ENCODE peak calls at places on chromosomes 3 and 15, in four cellular contexts. One of them, this sample, is unnamed.
A peak's percentile ranks its signal among the peaks of the same experiment; 100 is the strongest.

GRCh38 chr15:41809526-41810220 is 18.2 kb upstream of the JMJD7 start:
- DNase-seq in bronchial epithelial cell: no peak
- DNase-seq in GM06990: no peak
- DNase-seq in lung: no peak
- DNase-seq in this sample: no peak

GRCh38 chr15:65376767-65377104 is 1.1 kb downstream of the IGDCC3 start:
- DNase-seq in lung: no peak
- DNase-seq in bronchial epithelial cell: no peak
- DNase-seq in GM06990: no peak
- DNase-seq in this sample: no peak

GRCh38 chr15:69390575-69390974 is 23.6 kb upstream of the KIF23 start:
- DNase-seq in bronchial epithelial cell: peak; percentile 86
- DNase-seq in lung: no peak
- DNase-seq in GM06990: no peak
- DNase-seq in this sample: no peak

GRCh38 chr15:43873651-43874050 is 46.8 kb downstream of the WDR76 start:
- DNase-seq in lung: no peak
- DNase-seq in bronchial epithelial cell: no peak
- DNase-seq in GM06990: no peak
- DNase-seq in this sample: no peak

GRCh38 chr3:8888296-8888915 is 74.9 kb downstream of the RAD18 start:
- DNase-seq in GM06990: no peak
- DNase-seq in bronchial epithelial cell: no peak
- DNase-seq in lung: no peak
- DNase-seq in this sample: no peak

GRCh38 chr3:196886175-196886574 is 18.5 kb downstream of the SENP5 start:
- DNase-seq in lung: no peak
- DNase-seq in GM06990: no peak
- DNase-seq in bronchial epithelial cell: no peak
- DNase-seq in this sample: no peak

GRCh38 chr3:186044427-186044826 is 64.5 kb downstream of the ETV5 start:
- DNase-seq in lung: no peak
- DNase-seq in bronchial epithelial cell: no peak
- DNase-seq in GM06990: no peak
- DNase-seq in this sample: no peak

GRCh38 chr3:196344663-196345062 is 6.5 kb upstream of the TM4SF19 start:
- DNase-seq in bronchial epithelial cell: no peak
- DNase-seq in lung: no peak
- DNase-seq in GM06990: no peak
- DNase-seq in this sample: no peak

GRCh38 chr15:42056934-42057743 is 36.3 kb upstream of the PLA2G4E start:
- DNase-seq in GM06990: peak; percentile 49
- DNase-seq in lung: peak; percentile 90
- DNase-seq in bronchial epithelial cell: peak; percentile 100
- DNase-seq in this sample: no peak

GRCh38 chr15:71182522-71182921 is 67.3 kb downstream of the THSD4 start:
- DNase-seq in bronchial epithelial cell: no peak
- DNase-seq in lung: no peak
- DNase-seq in GM06990: no peak
- DNase-seq in this sample: no peak

GRCh38 chr3:20930034-20930433 is 744.0 kb upstream of the SGO1 start:
- DNase-seq in lung: no peak
- DNase-seq in bronchial epithelial cell: peak; percentile 41
- DNase-seq in GM06990: no peak
- DNase-seq in this sample: no peak

GRCh38 chr3:115418583-115418982 is 204.7 kb upstream of the GAP43 start:
- DNase-seq in bronchial epithelial cell: no peak
- DNase-seq in GM06990: no peak
- DNase-seq in lung: no peak
- DNase-seq in this sample: no peak

GRCh38 chr3:38029400-38030125 is at the start of gene PLCD1:
- DNase-seq in lung: peak; percentile 78
- DNase-seq in bronchial epithelial cell: no peak
- DNase-seq in GM06990: no peak
- DNase-seq in this sample: no peak

GRCh38 chr3:111545349-111545748 is 3.4 kb downstream of the CD96 start:
- DNase-seq in bronchial epithelial cell: no peak
- DNase-seq in lung: no peak
- DNase-seq in GM06990: no peak
- DNase-seq in this sample: no peak

GRCh38 chr3:9946112-9947024 is 5.8 kb downstream of the PRRT3 start:
- DNase-seq in GM06990: no peak
- DNase-seq in lung: peak; percentile 88
- DNase-seq in bronchial epithelial cell: peak; percentile 73
- DNase-seq in this sample: peak; percentile 91

GRCh38 chr3:9402410-9403228 is 5.2 kb downstream of the SETD5 start:
- DNase-seq in bronchial epithelial cell: no peak
- DNase-seq in lung: no peak
- DNase-seq in GM06990: no peak
- DNase-seq in this sample: no peak

GRCh38 chr3:12455740-12456139 is 28.5 kb upstream of the TSEN2 start:
- DNase-seq in bronchial epithelial cell: no peak
- DNase-seq in GM06990: no peak
- DNase-seq in lung: no peak
- DNase-seq in this sample: no peak

GRCh38 chr15:95291878-95292472 is 1038.5 kb upstream of the NR2F2 start:
- DNase-seq in GM06990: no peak
- DNase-seq in bronchial epithelial cell: peak; percentile 60
- DNase-seq in lung: no peak
- DNase-seq in this sample: no peak

GRCh38 chr3:124557433-124558232 is 172.6 kb upstream of the UMPS start:
- DNase-seq in GM06990: no peak
- DNase-seq in bronchial epithelial cell: peak; percentile 80
- DNase-seq in lung: no peak
- DNase-seq in this sample: no peak

GRCh38 chr3:189276481-189277190 is 104.9 kb downstream of the TPRG1 start:
- DNase-seq in lung: no peak
- DNase-seq in bronchial epithelial cell: peak; percentile 66
- DNase-seq in GM06990: peak; percentile 52
- DNase-seq in this sample: no peak

GRCh38 chr3:189275182-189275581 is 103.4 kb downstream of the TPRG1 start:
- DNase-seq in GM06990: no peak
- DNase-seq in lung: no peak
- DNase-seq in bronchial epithelial cell: no peak
- DNase-seq in this sample: no peak

GRCh38 chr3:189275852-189276251 is 104.1 kb downstream of the TPRG1 start:
- DNase-seq in GM06990: no peak
- DNase-seq in bronchial epithelial cell: no peak
- DNase-seq in lung: no peak
- DNase-seq in this sample: no peak

GRCh38 chr3:189277711-189278110 is 105.9 kb downstream of the TPRG1 start:
- DNase-seq in bronchial epithelial cell: peak; percentile 77
- DNase-seq in GM06990: peak; percentile 73
- DNase-seq in lung: no peak
- DNase-seq in this sample: no peak

DNA sequence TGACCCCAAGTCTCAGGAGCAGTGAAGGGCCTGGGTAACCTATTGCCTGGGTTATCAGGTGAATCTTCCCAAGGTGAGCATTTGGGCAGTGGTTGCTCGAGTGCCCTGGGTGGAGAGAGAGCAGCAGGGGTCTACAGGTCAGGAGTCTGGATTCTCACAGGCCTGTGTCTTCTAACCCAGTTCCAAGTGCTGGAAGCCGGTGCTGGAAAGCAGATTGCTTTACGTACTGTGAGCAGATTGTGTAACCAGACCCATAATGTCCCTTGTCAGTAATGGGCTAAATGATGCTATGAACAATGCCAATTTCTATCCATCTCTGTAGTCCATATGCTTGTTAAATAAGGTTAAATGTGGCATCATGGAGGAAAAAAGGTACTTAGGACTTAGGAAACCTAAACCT is 106.4 kb downstream of the TPRG1 start:
- DNase-seq in bronchial epithelial cell: no peak
- DNase-seq in lung: no peak
- DNase-seq in GM06990: no peak
- DNase-seq in this sample: no peak
- TF ChIP-seq CTCF in bronchial epithelial cell: no peak
- TF ChIP-seq CTCF in lung: no peak
- TF ChIP-seq CTCF in GM06990: no peak
- TF ChIP-seq CTCF in this sample: no peak

GRCh38 chr3:70870576-70870975 is 558.1 kb upstream of the MDFIC2 start:
- DNase-seq in GM06990: no peak
- DNase-seq in lung: no peak
- DNase-seq in bronchial epithelial cell: no peak
- DNase-seq in this sample: no peak

GRCh38 chr3:70876154-70876553 is 563.7 kb upstream of the MDFIC2 start:
- DNase-seq in lung: no peak
- DNase-seq in bronchial epithelial cell: no peak
- DNase-seq in GM06990: no peak
- DNase-seq in this sample: no peak

GRCh38 chr3:70871909-70872656 is 559.6 kb upstream of the MDFIC2 start:
- DNase-seq in bronchial epithelial cell: peak; percentile 63
- DNase-seq in GM06990: no peak
- DNase-seq in lung: no peak
- DNase-seq in this sample: no peak

GRCh38 chr3:70868561-70868960 is 556.1 kb upstream of the MDFIC2 start:
- DNase-seq in bronchial epithelial cell: no peak
- DNase-seq in GM06990: no peak
- DNase-seq in lung: no peak
- DNase-seq in this sample: no peak

GRCh38 chr3:70873686-70874085 is 561.2 kb upstream of the MDFIC2 start:
- DNase-seq in bronchial epithelial cell: no peak
- DNase-seq in lung: no peak
- DNase-seq in GM06990: no peak
- DNase-seq in this sample: no peak
- TF ChIP-seq CTCF in bronchial epithelial cell: no peak
- TF ChIP-seq CTCF in lung: no peak
- TF ChIP-seq CTCF in GM06990: no peak
- TF ChIP-seq CTCF in this sample: no peak

GRCh38 chr15:91946914-91947313 is 93.4 kb downstream of the SLCO3A1 start:
- DNase-seq in bronchial epithelial cell: no peak
- DNase-seq in lung: no peak
- DNase-seq in GM06990: no peak
- DNase-seq in this sample: no peak
- TF ChIP-seq CTCF in bronchial epithelial cell: no peak
- TF ChIP-seq CTCF in lung: no peak
- TF ChIP-seq CTCF in GM06990: no peak
- TF ChIP-seq CTCF in this sample: no peak

DNA sequence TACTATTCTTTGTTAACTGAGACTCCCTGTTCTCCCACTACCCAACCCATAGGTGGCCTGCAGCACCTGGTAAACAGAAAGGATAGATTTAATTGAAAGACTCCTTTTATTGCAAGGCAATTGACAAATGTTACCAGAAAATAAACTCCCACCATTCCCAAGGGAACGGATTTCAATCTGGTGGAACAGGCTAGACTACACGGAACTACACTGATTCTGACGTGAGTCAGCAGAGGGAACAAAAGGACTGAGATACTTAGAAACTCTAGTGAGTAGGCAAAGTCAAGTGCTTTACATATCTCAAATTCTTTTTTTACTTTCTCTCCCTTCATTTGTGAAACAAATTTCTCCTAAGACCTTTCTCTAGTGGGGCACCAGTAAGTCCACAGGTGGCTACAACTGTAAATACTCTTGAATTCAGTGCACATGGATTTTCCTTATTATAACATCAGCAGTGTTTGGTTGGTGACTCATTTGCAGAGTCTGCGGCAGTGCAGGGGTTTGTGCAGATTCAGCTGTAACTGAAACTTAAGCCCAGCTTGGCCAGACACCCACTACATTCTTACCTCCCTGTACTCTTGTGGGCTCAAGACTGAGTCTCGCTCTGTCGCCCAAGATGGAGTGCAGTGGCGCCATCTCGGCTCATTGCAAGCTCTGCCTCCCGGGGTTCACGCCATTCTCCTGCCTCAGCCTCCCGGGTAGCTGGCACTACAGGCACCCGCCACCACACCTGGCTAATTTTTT is 34.3 kb upstream of the PLSCR2 start:
- DNase-seq in bronchial epithelial cell: peak; percentile 95
- DNase-seq in GM06990: peak; percentile 63
- DNase-seq in lung: no peak
- DNase-seq in this sample: no peak
- TF ChIP-seq CTCF in bronchial epithelial cell: no peak
- TF ChIP-seq CTCF in GM06990: no peak
- TF ChIP-seq CTCF in lung: no peak
- TF ChIP-seq CTCF in this sample: peak; percentile 25

DNA sequence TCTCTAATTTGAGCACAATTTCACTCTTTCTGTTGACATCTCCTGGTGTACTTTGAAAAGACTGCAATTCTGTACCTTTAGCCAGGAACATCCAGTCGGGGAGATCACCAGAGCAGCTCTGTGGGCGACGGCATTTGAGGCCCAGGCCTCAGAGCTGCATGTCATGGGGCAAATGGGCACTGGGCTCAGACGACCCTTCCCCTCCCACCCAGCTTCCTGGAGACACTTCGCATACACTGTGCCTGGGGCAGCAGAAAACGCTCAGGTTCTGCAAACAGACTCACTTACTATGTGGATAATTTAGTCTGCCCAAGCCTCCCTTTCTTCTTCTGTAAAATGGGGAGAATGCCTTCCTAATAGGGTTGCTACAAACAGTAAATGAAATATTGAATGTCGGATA is 96.9 kb downstream of the HMG20A start:
- DNase-seq in bronchial epithelial cell: no peak
- DNase-seq in lung: no peak
- DNase-seq in GM06990: no peak
- DNase-seq in this sample: no peak
- TF ChIP-seq CTCF in bronchial epithelial cell: no peak
- TF ChIP-seq CTCF in lung: no peak
- TF ChIP-seq CTCF in GM06990: no peak
- TF ChIP-seq CTCF in this sample: no peak

GRCh38 chr15:98650871-98651481 is 2.6 kb downstream of the IGF1R start:
- DNase-seq in GM06990: no peak
- DNase-seq in bronchial epithelial cell: no peak
- DNase-seq in lung: peak; percentile 28
- DNase-seq in this sample: no peak

GRCh38 chr15:98647774-98648653 is at the start of gene IGF1R:
- DNase-seq in lung: peak; percentile 82
- DNase-seq in GM06990: peak; percentile 89
- DNase-seq in bronchial epithelial cell: peak; percentile 65
- DNase-seq in this sample: peak; percentile 95

GRCh38 chr15:98649996-98650870 is 1.9 kb downstream of the IGF1R start:
- DNase-seq in bronchial epithelial cell: no peak
- DNase-seq in lung: peak; percentile 36
- DNase-seq in GM06990: peak; percentile 16
- DNase-seq in this sample: no peak

GRCh38 chr15:98648654-98649537 is 557 bp downstream of the IGF1R start:
- DNase-seq in lung: peak; percentile 46
- DNase-seq in bronchial epithelial cell: no peak
- DNase-seq in GM06990: peak; percentile 57
- DNase-seq in this sample: no peak

DNA sequence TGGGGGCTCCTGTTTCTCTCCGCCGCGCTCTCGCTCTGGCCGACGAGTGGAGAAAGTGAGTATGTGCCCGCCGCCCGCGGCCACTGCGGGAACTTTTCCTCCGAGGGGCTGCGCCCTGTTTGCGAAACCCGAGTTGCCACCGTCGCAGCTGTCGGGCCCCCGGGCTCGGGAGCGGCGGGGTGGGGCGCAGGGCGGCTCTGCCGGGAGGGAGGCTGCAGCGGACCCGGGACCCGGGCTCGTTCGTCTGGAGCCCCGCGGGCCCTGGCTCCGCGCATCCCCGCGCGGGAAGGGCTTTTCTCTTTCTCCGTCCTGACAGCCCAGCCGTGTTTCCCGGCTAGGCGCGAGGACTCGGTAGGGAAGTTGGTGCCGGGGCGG is 1.3 kb downstream of the IGF1R start:
- DNase-seq in lung: peak; percentile 43
- DNase-seq in GM06990: peak; percentile 22
- DNase-seq in bronchial epithelial cell: no peak
- DNase-seq in this sample: peak; percentile 78
- TF ChIP-seq CTCF in lung: no peak
- TF ChIP-seq CTCF in GM06990: no peak
- TF ChIP-seq CTCF in bronchial epithelial cell: peak; percentile 12
- TF ChIP-seq CTCF in this sample: peak; percentile 66

This sample was measured in type B pancreatic cell.